ENCODE peak calls at places on chromosome 15, in nine cellular contexts. One of them, this sample, is unnamed.

GRCh38 chr15:40314723-40315276 is 7.1 kb upstream of the PLCB2 start:
- DNase-seq in astrocyte of the spinal cord: no peak
- DNase-seq in fibroblast of lung: no peak
- DNase-seq in H9: no peak
- DNase-seq in foreskin fibroblast: peak; percentile 83
- DNase-seq in BJ: no peak
- DNase-seq in uterus: no peak
- DNase-seq in neural crest cell: no peak
- DNase-seq in fibroblast of pulmonary artery: peak; percentile 73
- DNase-seq in this sample: no peak

GRCh38 chr15:58931985-58932384 is 1.5 kb downstream of the SLTM start:
- DNase-seq in astrocyte of the spinal cord: peak; percentile 50
- DNase-seq in fibroblast of lung: peak; percentile 81
- DNase-seq in H9: no peak
- DNase-seq in foreskin fibroblast: peak; percentile 71
- DNase-seq in BJ: no peak
- DNase-seq in uterus: no peak
- DNase-seq in neural crest cell: no peak
- DNase-seq in fibroblast of pulmonary artery: peak; percentile 55
- DNase-seq in this sample: no peak

GRCh38 chr15:94460624-94461023 is 229.3 kb downstream of the MCTP2 start:
- DNase-seq in astrocyte of the spinal cord: no peak
- DNase-seq in fibroblast of lung: no peak
- DNase-seq in H9: no peak
- DNase-seq in foreskin fibroblast: no peak
- DNase-seq in BJ: no peak
- DNase-seq in uterus: no peak
- DNase-seq in neural crest cell: no peak
- DNase-seq in fibroblast of pulmonary artery: no peak
- DNase-seq in this sample: no peak

GRCh38 chr15:56844463-56844862 is 74.0 kb upstream of the TCF12 start:
- DNase-seq in astrocyte of the spinal cord: no peak
- DNase-seq in fibroblast of lung: no peak
- DNase-seq in H9: no peak
- DNase-seq in foreskin fibroblast: no peak
- DNase-seq in BJ: no peak
- DNase-seq in uterus: no peak
- DNase-seq in neural crest cell: no peak
- DNase-seq in fibroblast of pulmonary artery: no peak
- DNase-seq in this sample: no peak

GRCh38 chr15:27427386-27427785 is 456.4 kb downstream of the GABRG3 start:
- DNase-seq in astrocyte of the spinal cord: no peak
- DNase-seq in fibroblast of lung: no peak
- DNase-seq in H9: no peak
- DNase-seq in foreskin fibroblast: no peak
- DNase-seq in BJ: no peak
- DNase-seq in uterus: no peak
- DNase-seq in neural crest cell: no peak
- DNase-seq in fibroblast of pulmonary artery: no peak
- DNase-seq in this sample: no peak

GRCh38 chr15:64739216-64739976 is 36.0 kb downstream of the RBPMS2 start:
- DNase-seq in astrocyte of the spinal cord: no peak
- DNase-seq in fibroblast of lung: peak; percentile 74
- DNase-seq in H9: no peak
- DNase-seq in foreskin fibroblast: peak; percentile 15
- DNase-seq in BJ: no peak
- DNase-seq in uterus: no peak
- DNase-seq in neural crest cell: no peak
- DNase-seq in fibroblast of pulmonary artery: no peak
- DNase-seq in this sample: no peak

GRCh38 chr15:77032647-77033416 is 37.9 kb downstream of the PSTPIP1 start:
- DNase-seq in astrocyte of the spinal cord: no peak
- DNase-seq in fibroblast of lung: no peak
- DNase-seq in H9: no peak
- DNase-seq in foreskin fibroblast: no peak
- DNase-seq in BJ: no peak
- DNase-seq in uterus: peak; percentile 11
- DNase-seq in neural crest cell: peak; percentile 2
- DNase-seq in fibroblast of pulmonary artery: no peak
- DNase-seq in this sample: no peak

GRCh38 chr15:69389426-69389825 is 24.7 kb upstream of the KIF23 start:
- DNase-seq in astrocyte of the spinal cord: no peak
- DNase-seq in fibroblast of lung: no peak
- DNase-seq in H9: no peak
- DNase-seq in foreskin fibroblast: no peak
- DNase-seq in BJ: no peak
- DNase-seq in uterus: no peak
- DNase-seq in neural crest cell: no peak
- DNase-seq in fibroblast of pulmonary artery: no peak
- DNase-seq in this sample: no peak

GRCh38 chr15:99435138-99435695 is 130.6 kb upstream of the MEF2A start:
- DNase-seq in astrocyte of the spinal cord: no peak
- DNase-seq in fibroblast of lung: no peak
- DNase-seq in H9: no peak
- DNase-seq in foreskin fibroblast: no peak
- DNase-seq in BJ: no peak
- DNase-seq in uterus: peak; percentile 16
- DNase-seq in neural crest cell: no peak
- DNase-seq in fibroblast of pulmonary artery: no peak
- DNase-seq in this sample: no peak

GRCh38 chr15:86743283-86743903 is 663.7 kb downstream of the AGBL1 start:
- DNase-seq in astrocyte of the spinal cord: no peak
- DNase-seq in fibroblast of lung: no peak
- DNase-seq in H9: peak; percentile 79
- DNase-seq in foreskin fibroblast: no peak
- DNase-seq in BJ: no peak
- DNase-seq in uterus: peak; percentile 23
- DNase-seq in neural crest cell: peak; percentile 41
- DNase-seq in fibroblast of pulmonary artery: no peak
- DNase-seq in this sample: peak; percentile 40

GRCh38 chr15:22951381-22952280 is 28.5 kb downstream of the CYFIP1 start:
- DNase-seq in astrocyte of the spinal cord: no peak
- DNase-seq in fibroblast of lung: peak; percentile 11
- DNase-seq in H9: no peak
- DNase-seq in foreskin fibroblast: no peak
- DNase-seq in BJ: no peak
- DNase-seq in uterus: no peak
- DNase-seq in neural crest cell: no peak
- DNase-seq in fibroblast of pulmonary artery: no peak
- DNase-seq in this sample: no peak

DNA sequence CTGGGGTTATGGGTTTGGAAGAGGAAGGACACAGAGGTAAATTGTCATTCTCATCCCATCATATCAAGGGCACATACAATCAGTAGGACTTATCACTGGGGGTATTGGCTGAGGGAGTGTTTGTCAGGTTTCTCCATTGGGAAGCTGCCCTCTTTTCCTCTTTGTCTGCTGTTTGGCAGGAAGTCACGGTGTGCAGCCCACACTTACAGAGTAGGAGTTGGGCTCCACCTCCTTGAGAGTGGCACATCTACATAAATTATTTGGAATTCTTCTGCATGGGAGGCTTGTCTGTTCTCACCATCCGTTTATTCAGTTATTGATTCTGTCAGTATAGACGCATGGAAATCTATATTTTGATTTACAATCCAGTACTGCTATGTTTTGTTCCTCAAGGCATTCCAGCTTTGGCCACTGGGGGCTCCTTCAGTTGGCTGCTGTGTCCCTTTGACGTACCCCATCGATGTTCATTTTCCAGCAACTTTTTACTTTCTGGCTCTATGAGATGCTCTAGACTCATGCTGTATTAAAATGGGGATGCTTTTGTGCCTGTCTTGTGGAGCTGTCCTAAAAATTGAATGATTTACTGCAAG is 200.3 kb downstream of the SLCO3A1 start:
- DNase-seq in astrocyte of the spinal cord: no peak
- DNase-seq in fibroblast of lung: no peak
- DNase-seq in H9: no peak
- DNase-seq in foreskin fibroblast: no peak
- DNase-seq in BJ: no peak
- DNase-seq in uterus: no peak
- DNase-seq in neural crest cell: no peak
- DNase-seq in fibroblast of pulmonary artery: no peak
- DNase-seq in this sample: no peak
- TF ChIP-seq CTCF in astrocyte of the spinal cord: peak; percentile 40
- TF ChIP-seq CTCF in fibroblast of lung: peak; percentile 22
- TF ChIP-seq CTCF in H9: peak; percentile 71
- TF ChIP-seq CTCF in foreskin fibroblast: peak; percentile 9
- TF ChIP-seq CTCF in BJ: peak; percentile 17
- TF ChIP-seq CTCF in uterus: no peak
- TF ChIP-seq CTCF in neural crest cell: peak; percentile 60
- TF ChIP-seq CTCF in fibroblast of pulmonary artery: peak; percentile 53
- TF ChIP-seq CTCF in this sample: peak; percentile 62

GRCh38 chr15:38030609-38031008 is 96.2 kb downstream of the TMCO5A start:
- DNase-seq in astrocyte of the spinal cord: no peak
- DNase-seq in fibroblast of lung: no peak
- DNase-seq in H9: no peak
- DNase-seq in foreskin fibroblast: no peak
- DNase-seq in BJ: no peak
- DNase-seq in uterus: no peak
- DNase-seq in neural crest cell: no peak
- DNase-seq in fibroblast of pulmonary artery: no peak
- DNase-seq in this sample: no peak

GRCh38 chr15:38029741-38030140 is 95.3 kb downstream of the TMCO5A start:
- DNase-seq in astrocyte of the spinal cord: peak; percentile 40
- DNase-seq in fibroblast of lung: peak; percentile 93
- DNase-seq in H9: no peak
- DNase-seq in foreskin fibroblast: peak; percentile 78
- DNase-seq in BJ: no peak
- DNase-seq in uterus: no peak
- DNase-seq in neural crest cell: no peak
- DNase-seq in fibroblast of pulmonary artery: peak; percentile 95
- DNase-seq in this sample: no peak

GRCh38 chr15:38024293-38025091 is 90.1 kb downstream of the TMCO5A start:
- DNase-seq in astrocyte of the spinal cord: no peak
- DNase-seq in fibroblast of lung: no peak
- DNase-seq in H9: no peak
- DNase-seq in foreskin fibroblast: no peak
- DNase-seq in BJ: no peak
- DNase-seq in uterus: no peak
- DNase-seq in neural crest cell: no peak
- DNase-seq in fibroblast of pulmonary artery: no peak
- DNase-seq in this sample: no peak

GRCh38 chr15:38028869-38029268 is 94.4 kb downstream of the TMCO5A start:
- DNase-seq in astrocyte of the spinal cord: peak; percentile 48
- DNase-seq in fibroblast of lung: peak; percentile 62
- DNase-seq in H9: no peak
- DNase-seq in foreskin fibroblast: peak; percentile 76
- DNase-seq in BJ: no peak
- DNase-seq in uterus: no peak
- DNase-seq in neural crest cell: no peak
- DNase-seq in fibroblast of pulmonary artery: peak; percentile 71
- DNase-seq in this sample: no peak
- TF ChIP-seq CTCF in astrocyte of the spinal cord: peak; percentile 20
- TF ChIP-seq CTCF in fibroblast of lung: no peak
- TF ChIP-seq CTCF in H9: no peak
- TF ChIP-seq CTCF in foreskin fibroblast: no peak
- TF ChIP-seq CTCF in BJ: peak; percentile 14
- TF ChIP-seq CTCF in uterus: no peak
- TF ChIP-seq CTCF in neural crest cell: no peak
- TF ChIP-seq CTCF in fibroblast of pulmonary artery: peak; percentile 43
- TF ChIP-seq CTCF in this sample: no peak

DNA sequence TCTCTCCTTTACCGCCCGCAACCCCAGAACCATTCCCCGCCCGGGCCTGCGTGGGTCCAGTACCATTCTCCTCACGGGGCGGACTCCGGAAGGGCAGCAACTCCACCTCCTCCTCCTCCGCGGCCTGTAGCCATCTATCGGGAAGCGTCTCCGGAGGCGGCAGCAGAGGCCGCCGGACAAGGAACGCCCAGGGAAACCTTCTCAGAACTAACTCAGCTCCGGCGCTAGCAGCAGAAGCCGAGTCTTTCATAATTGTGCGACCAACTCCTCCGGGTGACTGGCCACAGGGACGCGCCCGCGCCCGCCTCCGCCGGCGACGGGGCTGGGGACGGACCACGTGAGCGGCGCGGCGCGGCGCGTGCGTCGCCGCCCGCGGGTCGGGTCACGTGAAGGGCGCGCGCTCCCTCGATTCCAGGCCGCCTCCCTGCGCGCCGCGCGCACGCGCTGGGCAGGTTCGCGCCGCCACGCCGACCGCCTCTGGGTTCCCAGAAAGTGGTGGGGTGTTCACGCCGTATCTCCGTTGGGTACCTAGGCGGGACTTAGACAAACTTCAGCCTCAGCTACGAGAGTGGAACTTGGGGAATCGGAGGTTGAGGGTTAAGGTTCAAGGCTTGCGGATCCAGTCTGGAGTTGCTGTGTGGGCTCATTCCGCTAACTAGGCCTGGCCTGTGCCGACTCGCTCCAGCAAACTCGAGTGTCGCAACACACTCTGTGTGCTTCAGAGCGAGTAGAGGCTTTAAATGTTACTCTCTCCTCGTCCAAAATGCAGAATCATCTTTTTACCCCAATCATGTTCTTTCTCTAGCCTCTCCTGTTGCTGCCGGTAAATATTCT is at the start of gene TRPM7:
- DNase-seq in astrocyte of the spinal cord: peak; percentile 84
- DNase-seq in fibroblast of lung: peak; percentile 88
- DNase-seq in H9: peak; percentile 81
- DNase-seq in foreskin fibroblast: peak; percentile 98
- DNase-seq in BJ: peak; percentile 37
- DNase-seq in uterus: peak; percentile 88
- DNase-seq in neural crest cell: peak; percentile 77
- DNase-seq in fibroblast of pulmonary artery: peak; percentile 85
- DNase-seq in this sample: peak; percentile 69
- TF ChIP-seq CTCF in astrocyte of the spinal cord: peak; percentile 22
- TF ChIP-seq CTCF in fibroblast of lung: peak; percentile 16
- TF ChIP-seq CTCF in H9: no peak
- TF ChIP-seq CTCF in foreskin fibroblast: no peak
- TF ChIP-seq CTCF in BJ: no peak
- TF ChIP-seq CTCF in uterus: peak; percentile 11
- TF ChIP-seq CTCF in neural crest cell: no peak
- TF ChIP-seq CTCF in fibroblast of pulmonary artery: peak; percentile 6
- TF ChIP-seq CTCF in this sample: no peak

GRCh38 chr15:84598993-84599392 is 1.8 kb upstream of the ZSCAN2 start:
- DNase-seq in astrocyte of the spinal cord: peak; percentile 56
- DNase-seq in fibroblast of lung: peak; percentile 72
- DNase-seq in H9: peak; percentile 64
- DNase-seq in foreskin fibroblast: peak; percentile 80
- DNase-seq in BJ: no peak
- DNase-seq in uterus: no peak
- DNase-seq in neural crest cell: peak; percentile 52
- DNase-seq in fibroblast of pulmonary artery: peak; percentile 77
- DNase-seq in this sample: no peak

GRCh38 chr15:84595660-84596059 is 5.1 kb upstream of the ZSCAN2 start:
- DNase-seq in astrocyte of the spinal cord: no peak
- DNase-seq in fibroblast of lung: no peak
- DNase-seq in H9: no peak
- DNase-seq in foreskin fibroblast: no peak
- DNase-seq in BJ: no peak
- DNase-seq in uterus: no peak
- DNase-seq in neural crest cell: no peak
- DNase-seq in fibroblast of pulmonary artery: no peak
- DNase-seq in this sample: no peak

GRCh38 chr15:84599906-84600305 is 903 bp upstream of the ZSCAN2 start:
- DNase-seq in astrocyte of the spinal cord: no peak
- DNase-seq in fibroblast of lung: no peak
- DNase-seq in H9: no peak
- DNase-seq in foreskin fibroblast: no peak
- DNase-seq in BJ: no peak
- DNase-seq in uterus: no peak
- DNase-seq in neural crest cell: no peak
- DNase-seq in fibroblast of pulmonary artery: no peak
- DNase-seq in this sample: no peak

GRCh38 chr15:84600331-84600686 is 500 bp upstream of the ZSCAN2 start:
- DNase-seq in astrocyte of the spinal cord: peak; percentile 88
- DNase-seq in fibroblast of lung: peak; percentile 86
- DNase-seq in H9: peak; percentile 83
- DNase-seq in foreskin fibroblast: peak; percentile 94
- DNase-seq in BJ: peak; percentile 37
- DNase-seq in uterus: peak; percentile 82
- DNase-seq in neural crest cell: peak; percentile 56
- DNase-seq in fibroblast of pulmonary artery: peak; percentile 87
- DNase-seq in this sample: peak; percentile 26

GRCh38 chr15:84598250-84598649 is 2.6 kb upstream of the ZSCAN2 start:
- DNase-seq in astrocyte of the spinal cord: no peak
- DNase-seq in fibroblast of lung: no peak
- DNase-seq in H9: no peak
- DNase-seq in foreskin fibroblast: peak; percentile 6
- DNase-seq in BJ: no peak
- DNase-seq in uterus: no peak
- DNase-seq in neural crest cell: no peak
- DNase-seq in fibroblast of pulmonary artery: no peak
- DNase-seq in this sample: no peak
- TF ChIP-seq CTCF in astrocyte of the spinal cord: no peak
- TF ChIP-seq CTCF in fibroblast of lung: no peak
- TF ChIP-seq CTCF in H9: no peak
- TF ChIP-seq CTCF in foreskin fibroblast: no peak
- TF ChIP-seq CTCF in BJ: no peak
- TF ChIP-seq CTCF in uterus: no peak
- TF ChIP-seq CTCF in neural crest cell: no peak
- TF ChIP-seq CTCF in fibroblast of pulmonary artery: no peak
- TF ChIP-seq CTCF in this sample: no peak

This sample was measured in progenitor cell of endocrine pancreas.